ENCODE peak calls at places on chromosome 18, in five cellular contexts. S is K562, K is WTC11, X is GM12878, A is HepG2. O is an unnamed sample.

GRCh38 chr18:23998811-23999210 is 15.7 kb upstream of the TTC39C start:
- DNase-seq in K (no peak), S (no peak), A (peak), X (no peak), O (no peak)

GRCh38 chr18:57366528-57367081 is 14.2 kb downstream of the ST8SIA3 start:
- DNase-seq in S (no peak), A (no peak), X (no peak), K (no peak), O (no peak)

GRCh38 chr18:75915941-75916640 is 488.6 kb upstream of the SMIM21 start:
- DNase-seq in S (no peak), X (no peak), A (no peak), K (peak), O (no peak)

GRCh38 chr18:52237551-52237950 is 102.4 kb upstream of the DCC start:
- DNase-seq in A (no peak), X (no peak), K (no peak), S (no peak), O (no peak)

GRCh38 chr18:48954837-48955527 is 4.2 kb upstream of the SMAD7 start:
- DNase-seq in X (no peak), K (no peak), A (no peak), S (no peak), O (no peak)

GRCh38 chr18:8548186-8548585 is 61.1 kb upstream of the RAB12 start:
- DNase-seq in A (no peak), X (no peak), S (no peak), K (no peak), O (no peak)

GRCh38 chr18:6624729-6625308 is 104.7 kb upstream of the ARHGAP28 start:
- DNase-seq in A (no peak), S (no peak), K (no peak), X (no peak), O (no peak)

GRCh38 chr18:48363167-48363566 is 46.0 kb downstream of the ZBTB7C start:
- DNase-seq in K (no peak), S (no peak), A (no peak), X (no peak), O (no peak)

GRCh38 chr18:27609221-27609620 is 424.1 kb upstream of the CHST9 start:
- DNase-seq in A (no peak), K (no peak), X (no peak), S (no peak), O (no peak)

GRCh38 chr18:35494281-35494825 is 3.4 kb downstream of the INO80C start:
- DNase-seq in S (no peak), A (no peak), X (no peak), K (no peak), O (no peak)

GRCh38 chr18:5106730-5107129 is 90.3 kb downstream of the AKAIN1 start:
- DNase-seq in X (no peak), K (no peak), S (peak), A (no peak), O (no peak)

GRCh38 chr18:59509477-59510173 is 150.6 kb upstream of the LMAN1 start:
- DNase-seq in K (no peak), A (no peak), S (no peak), X (no peak), O (no peak)

GRCh38 chr18:70068981-70069380 is 121.3 kb upstream of the CD226 start:
- DNase-seq in S (no peak), A (no peak), X (no peak), K (no peak), O (no peak)

GRCh38 chr18:25109484-25109883 is 242.5 kb downstream of the ZNF521 start:
- DNase-seq in K (no peak), S (no peak), A (no peak), X (no peak), O (no peak)

GRCh38 chr18:43574974-43575373 is 297.7 kb upstream of the SYT4 start:
- DNase-seq in A (no peak), X (no peak), K (no peak), S (no peak), O (no peak)

GRCh38 chr18:11005528-11005927 is 143.8 kb downstream of the PIEZO2 start:
- DNase-seq in S (no peak), X (peak), A (peak), K (no peak), O (no peak)

DNA sequence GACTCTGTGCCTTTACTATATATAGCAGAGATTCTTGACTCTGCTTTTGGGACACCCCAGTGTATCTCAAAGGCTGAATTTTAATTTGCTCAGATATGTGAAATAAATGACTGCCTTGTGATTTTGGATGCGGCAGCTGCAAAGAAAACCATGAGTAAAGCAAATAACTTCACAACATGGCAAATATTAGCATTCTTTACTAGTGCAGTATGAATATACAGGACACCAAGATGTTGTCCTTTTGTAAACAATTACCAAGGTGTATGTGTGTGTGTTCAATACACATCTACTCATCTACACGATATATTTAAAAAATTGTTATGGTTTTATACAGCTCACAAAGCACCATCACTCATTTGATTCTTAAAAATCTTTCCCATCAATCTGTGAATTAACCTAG is 70.6 kb upstream of the TCF4 start:
- DNase-seq in S (no peak), A (no peak), K (no peak), X (no peak), O (no peak)
- TF ChIP-seq CREB1 in S (no peak), A (no peak), K (no peak), X (no peak), O (no peak)

GRCh38 chr18:61551586-61551985 is 218.4 kb downstream of the CDH20 start:
- DNase-seq in K (no peak), A (peak), S (peak), X (peak), O (peak)
- TF ChIP-seq USF2 in K (no peak), A (no peak), S (no peak), X (no peak), O (no peak)

DNA sequence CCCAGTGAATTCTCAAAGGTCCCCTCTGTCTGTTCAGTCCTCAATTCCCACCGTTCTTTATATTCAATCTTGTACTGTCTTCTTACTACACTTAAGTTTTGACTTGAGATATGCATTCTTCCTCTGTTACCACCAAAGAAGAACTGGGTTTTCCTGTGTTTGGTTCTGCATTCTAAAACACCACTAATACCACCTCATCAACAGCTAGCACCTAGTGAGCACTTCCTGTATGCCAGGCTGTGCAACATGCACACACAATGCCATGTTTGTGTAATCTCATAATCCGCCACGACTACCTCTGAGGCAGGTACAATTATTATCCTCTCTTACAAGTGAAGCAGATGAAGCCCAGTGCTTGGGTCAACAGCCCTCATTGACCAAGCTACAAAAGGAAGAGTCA is 11.8 kb upstream of the CTAGE1 start:
- DNase-seq in K (no peak), X (no peak), S (no peak), A (no peak), O (no peak)
- TF ChIP-seq CREB1 in K (no peak), X (no peak), S (no peak), A (no peak), O (no peak)

DNA sequence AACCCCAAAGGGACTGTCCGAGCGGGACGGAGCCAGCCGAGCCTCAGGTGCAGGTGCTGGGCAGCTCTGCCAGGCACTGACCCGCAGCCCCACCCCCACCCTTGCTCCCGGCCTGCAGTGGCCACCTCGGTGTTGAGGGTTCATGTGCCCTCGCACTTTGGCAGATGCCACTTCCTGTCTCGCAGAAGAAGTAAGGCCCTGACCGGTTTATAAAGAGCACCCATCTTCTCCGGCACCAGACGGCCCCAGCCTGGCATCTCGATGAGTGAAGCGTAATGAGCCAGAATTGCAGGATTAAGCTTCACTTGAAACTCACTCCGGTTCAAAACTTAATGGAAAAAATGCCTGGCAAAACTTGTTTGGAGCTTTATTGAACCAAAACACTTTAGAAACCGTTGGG is 10.9 kb upstream of the NFATC1 start:
- DNase-seq in A (no peak), S (no peak), X (no peak), K (no peak), O (no peak)
- TF ChIP-seq USF2 in A (no peak), S (no peak), X (no peak), K (no peak), O (no peak)

GRCh38 chr18:30183766-30184165 is 858.8 kb downstream of the DSC3 start:
- DNase-seq in K (no peak), X (no peak), A (no peak), S (no peak), O (no peak)
- TF ChIP-seq CREB1 in K (no peak), X (no peak), A (no peak), S (no peak), O (no peak)

GRCh38 chr18:1528447-1528846 is 623.8 kb downstream of the ADCYAP1 start:
- DNase-seq in X (no peak), K (no peak), S (no peak), A (no peak), O (no peak)
- TF ChIP-seq USF2 in X (no peak), K (no peak), S (no peak), A (no peak), O (no peak)

DNA sequence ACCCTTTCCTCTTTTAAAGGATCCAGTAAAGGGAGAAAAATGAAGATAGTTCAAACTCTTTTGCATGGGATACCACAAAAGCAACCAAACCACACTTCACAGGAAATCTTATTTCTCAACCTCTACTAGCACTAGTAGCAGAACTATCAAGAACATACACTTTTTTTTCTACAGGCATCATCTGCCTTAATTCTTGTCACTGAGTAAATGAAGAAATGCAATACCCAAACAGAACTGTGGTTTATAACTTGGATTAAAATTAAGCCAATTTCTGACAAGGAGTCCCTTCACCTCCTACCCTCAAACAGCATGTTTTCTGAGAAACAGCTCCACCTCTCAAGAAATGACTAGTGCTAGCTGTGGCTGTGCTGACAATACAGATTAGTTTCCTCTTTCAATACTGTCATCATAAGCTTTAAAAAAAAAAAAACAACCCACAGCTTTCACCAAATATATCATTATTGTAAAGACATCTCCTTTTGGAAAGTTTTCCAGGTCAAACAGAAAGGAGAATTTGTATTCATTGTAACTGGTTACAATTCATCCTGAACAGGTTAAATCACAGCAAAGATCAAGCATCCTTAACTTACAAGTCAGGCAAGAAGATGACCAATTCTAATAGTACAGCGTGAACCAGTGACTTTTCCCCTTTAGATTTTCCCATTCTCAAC is 44.4 kb downstream of the PTPN2 start:
- DNase-seq in A (no peak), X (peak), S (no peak), K (no peak), O (no peak)
- TF ChIP-seq CREB1 in A (no peak), X (peak), S (no peak), K (no peak), O (no peak)